ENCODE peak calls at places on chromosome 1, in four cellular contexts. N is endothelial cell of umbilical vein, B is HepG2, S is K562. H is an unnamed sample.

GRCh38 chr1:20507248-20507563 is 745 bp downstream of the MUL1 start:
- DNase-seq in N (no peak), B (no peak), S (peak), H (no peak)

GRCh38 chr1:205970486-205970885 is 27.2 kb upstream of the SLC26A9 start:
- DNase-seq in N (peak), B (no peak), S (no peak), H (no peak)

GRCh38 chr1:64453695-64454094 is 16.2 kb upstream of the CACHD1 start:
- DNase-seq in N (no peak), B (no peak), S (no peak), H (no peak)

GRCh38 chr1:78743626-78744025 is 94.0 kb downstream of the IFI44 start:
- DNase-seq in N (no peak), B (no peak), S (no peak), H (no peak)

GRCh38 chr1:155646307-155646706 is 36.3 kb downstream of the MSTO1 start:
- DNase-seq in N (no peak), B (no peak), S (no peak), H (no peak)

GRCh38 chr1:216566809-216567208 is 143.6 kb upstream of the USH2A start:
- DNase-seq in N (no peak), B (no peak), S (no peak), H (no peak)

GRCh38 chr1:203556047-203556851 is 62.3 kb downstream of the OPTC start:
- DNase-seq in N (no peak), B (no peak), S (no peak), H (no peak)

GRCh38 chr1:221868894-221869293 is 127.0 kb upstream of the DUSP10 start:
- DNase-seq in N (peak), B (no peak), S (no peak), H (no peak)

GRCh38 chr1:32972814-32973428 is 8.3 kb upstream of the RNF19B start:
- DNase-seq in N (peak), B (no peak), S (no peak), H (no peak)

GRCh38 chr1:230159580-230159979 is 92.5 kb downstream of the GALNT2 start:
- DNase-seq in N (no peak), B (peak), S (no peak), H (no peak)

GRCh38 chr1:13950637-13951036 is 250.6 kb downstream of the PRDM2 start:
- DNase-seq in N (no peak), B (no peak), S (peak), H (no peak)

GRCh38 chr1:2854611-2855010 is 53.1 kb upstream of the TTC34 start:
- DNase-seq in N (no peak), B (no peak), S (no peak), H (no peak)

GRCh38 chr1:2856821-2857290 is 55.4 kb upstream of the TTC34 start:
- DNase-seq in N (no peak), B (no peak), S (no peak), H (no peak)

GRCh38 chr1:2856076-2856390 is 54.5 kb upstream of the TTC34 start:
- DNase-seq in N (no peak), B (no peak), S (no peak), H (no peak)

GRCh38 chr1:2854151-2854550 is 52.7 kb upstream of the TTC34 start:
- DNase-seq in N (no peak), B (no peak), S (no peak), H (no peak)

DNA sequence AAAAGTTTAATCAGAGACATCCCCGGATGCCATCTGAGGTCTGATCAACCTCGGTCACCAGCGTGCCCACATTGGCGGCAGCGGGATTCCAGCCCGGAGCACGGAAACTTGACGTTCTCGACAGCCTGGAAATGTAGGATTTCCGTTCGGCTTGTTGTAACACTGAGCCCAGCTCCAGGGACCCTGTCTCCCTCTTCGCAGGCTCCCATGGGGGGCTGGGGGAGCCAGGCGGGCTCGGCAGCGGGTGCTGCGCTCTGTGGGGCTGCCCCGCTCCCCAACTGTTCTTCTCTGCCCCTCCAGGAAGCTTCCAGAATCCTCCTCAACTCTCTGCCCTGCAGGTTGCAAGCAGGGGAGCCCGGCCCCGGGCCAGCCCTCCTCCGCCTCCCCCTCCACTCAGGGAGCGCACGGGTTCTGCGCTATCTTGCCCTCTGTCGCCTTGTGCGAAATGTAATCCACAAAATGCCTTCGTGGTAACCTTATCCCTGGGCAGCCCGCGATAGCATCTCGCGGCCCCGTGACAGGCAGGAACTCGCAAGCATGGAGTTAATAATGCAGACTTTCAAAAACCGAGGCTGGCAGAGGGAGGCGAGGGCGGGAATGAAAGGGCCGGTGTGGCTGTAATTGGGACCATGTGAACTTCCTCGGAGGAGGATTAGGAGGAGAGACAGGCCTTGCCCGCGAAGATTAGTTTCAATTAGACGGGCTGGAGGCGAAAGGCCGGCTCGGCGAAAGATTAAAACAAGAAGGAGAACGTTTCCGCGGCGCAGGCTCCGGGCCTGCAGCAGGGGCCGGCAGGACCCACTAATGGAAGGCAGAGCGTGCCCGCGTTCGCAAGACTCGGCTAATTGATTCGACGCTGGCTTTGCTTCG is 53.9 kb upstream of the TTC34 start:
- DNase-seq in N (no peak), B (no peak), S (no peak), H (no peak)
- TF ChIP-seq EZH2 in N (no peak), B (no peak), S (no peak), H (no peak)

GRCh38 chr1:8222789-8223188 is 95.1 kb upstream of the SLC45A1 start:
- DNase-seq in N (no peak), B (no peak), S (no peak), H (no peak)
- TF ChIP-seq MYC in N (no peak), B (no peak), S (no peak), H (no peak)

DNA sequence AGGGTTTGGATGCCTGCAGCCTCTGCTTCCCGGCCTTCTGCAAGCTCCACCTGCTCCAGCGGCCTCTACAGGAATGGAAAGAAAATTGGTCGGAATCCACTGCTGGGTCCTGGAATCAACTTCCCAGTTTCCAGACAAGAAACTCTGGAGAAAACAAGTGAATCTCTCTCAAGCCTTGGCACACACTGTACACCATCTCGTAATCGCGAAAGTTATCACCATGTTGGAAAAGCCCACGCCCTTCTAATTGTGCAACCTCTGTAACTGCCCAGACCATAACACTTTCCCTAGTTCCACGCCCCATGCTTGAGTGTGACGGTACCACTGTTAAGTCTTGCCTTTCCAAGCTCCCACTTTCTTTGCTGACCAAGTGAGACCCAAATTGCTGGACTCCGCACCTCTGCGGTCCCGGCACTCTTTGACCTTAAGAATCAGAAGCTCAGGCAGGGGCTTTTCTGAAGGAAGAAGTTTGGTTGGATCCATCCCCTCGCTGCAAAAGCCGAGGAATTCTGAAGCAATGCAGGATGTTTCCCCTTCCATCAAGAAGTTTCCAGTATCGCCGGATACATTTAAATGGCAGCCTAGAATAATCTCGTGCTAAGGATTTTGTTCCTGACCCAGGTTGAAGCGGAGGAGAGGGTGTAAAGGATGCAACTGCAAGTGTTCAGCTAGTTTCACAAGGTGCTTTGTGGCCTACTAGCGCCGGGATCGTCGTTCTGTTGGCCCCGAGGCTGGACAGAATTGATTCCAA is 6.2 kb downstream of the NR5A2 start:
- DNase-seq in N (no peak), B (no peak), S (no peak), H (no peak)
- TF ChIP-seq EZH2 in N (no peak), B (no peak), S (no peak), H (no peak)

GRCh38 chr1:200906491-200906890 is 11.8 kb downstream of the INAVA start:
- DNase-seq in N (no peak), B (no peak), S (no peak), H (no peak)

GRCh38 chr1:200905411-200906052 is 10.8 kb downstream of the INAVA start:
- DNase-seq in N (no peak), B (peak), S (no peak), H (no peak)

GRCh38 chr1:200909071-200909470 is 14.4 kb downstream of the INAVA start:
- DNase-seq in N (no peak), B (no peak), S (no peak), H (no peak)

GRCh38 chr1:200908158-200908868 is 13.6 kb downstream of the INAVA start:
- DNase-seq in N (no peak), B (no peak), S (no peak), H (no peak)

GRCh38 chr1:200907611-200908097 is 13.0 kb downstream of the INAVA start:
- DNase-seq in N (no peak), B (peak), S (no peak), H (peak)
- TF ChIP-seq MYC in N (no peak), B (no peak), S (no peak), H (no peak)

DNA sequence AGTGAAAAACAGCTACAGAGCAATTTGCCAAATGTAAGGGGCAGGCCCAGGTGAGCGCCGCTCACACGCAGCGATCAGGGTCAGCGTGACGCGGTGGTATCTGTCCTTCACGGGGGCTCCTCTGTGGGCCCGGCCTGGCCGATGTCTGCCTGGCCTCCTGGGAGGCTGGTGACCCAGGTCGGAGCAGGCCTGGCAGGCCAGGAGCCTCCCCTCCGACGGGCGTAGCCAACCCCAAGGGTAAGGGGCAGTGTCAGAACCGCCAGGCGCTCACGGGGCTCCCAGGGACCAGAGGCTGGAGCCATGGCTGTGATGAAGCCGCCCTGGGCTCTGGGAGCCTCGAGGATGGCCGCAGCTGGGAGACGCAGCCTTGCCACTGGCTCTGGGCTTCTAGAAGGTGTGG is 72.1 kb downstream of the MORN1 start:
- DNase-seq in N (no peak), B (no peak), S (no peak), H (no peak)
- TF ChIP-seq EZH2 in N (no peak), B (no peak), S (no peak), H (no peak)

GRCh38 chr1:22131062-22131461 is 11.8 kb downstream of the WNT4 start:
- DNase-seq in N (no peak), B (no peak), S (no peak), H (no peak)

GRCh38 chr1:22133247-22133927 is 9.5 kb downstream of the WNT4 start:
- DNase-seq in N (no peak), B (no peak), S (no peak), H (no peak)

GRCh38 chr1:22132517-22133235 is 10.2 kb downstream of the WNT4 start:
- DNase-seq in N (peak), B (no peak), S (no peak), H (no peak)

GRCh38 chr1:22131875-22132486 is 10.9 kb downstream of the WNT4 start:
- DNase-seq in N (peak), B (peak), S (peak), H (no peak)

GRCh38 chr1:22133928-22134324 is 9.0 kb downstream of the WNT4 start:
- DNase-seq in N (no peak), B (no peak), S (no peak), H (no peak)
- TF ChIP-seq MYC in N (no peak), B (no peak), S (no peak), H (no peak)

DNA sequence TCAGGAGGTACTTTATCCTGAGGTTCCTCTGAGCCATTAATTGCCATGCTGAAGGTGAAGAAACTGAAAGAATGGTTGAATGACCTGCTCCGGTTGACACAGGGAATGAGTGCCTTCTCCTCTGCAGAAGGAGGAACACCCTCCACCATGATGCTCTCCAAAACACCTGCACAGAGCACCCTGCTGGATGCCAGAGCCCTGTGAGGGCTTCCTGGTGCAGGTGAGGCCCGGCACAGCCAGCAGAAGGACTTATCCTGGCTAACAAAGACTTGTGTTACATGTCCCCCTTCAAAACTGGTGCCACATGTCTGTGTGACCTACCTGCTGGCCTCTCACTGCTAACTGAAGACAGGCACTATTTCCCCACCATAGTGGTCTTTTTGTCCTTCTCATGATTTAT is 14.3 kb upstream of the LBR start:
- DNase-seq in N (no peak), B (no peak), S (no peak), H (no peak)
- TF ChIP-seq EZH2 in N (no peak), B (no peak), S (no peak), H (no peak)

DNA sequence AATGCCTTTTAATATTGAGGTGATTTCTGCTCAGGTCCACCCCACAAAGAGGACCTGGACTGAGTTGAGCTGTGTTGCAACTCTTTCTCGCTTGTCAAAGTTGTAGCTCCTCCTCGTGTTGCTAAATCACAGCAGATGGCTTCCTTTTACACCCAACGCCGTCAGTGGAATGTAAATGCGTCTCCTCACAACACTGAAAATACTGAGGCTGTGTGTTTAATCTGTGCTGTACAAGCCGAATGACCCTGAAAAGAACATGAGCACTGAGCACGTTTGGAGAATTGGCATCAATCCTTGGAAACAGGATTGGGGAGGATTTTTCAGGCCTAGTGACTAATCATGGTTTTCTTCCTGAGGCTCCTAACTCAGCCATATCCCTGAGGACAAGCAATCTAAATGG is 196.0 kb downstream of the CRB1 start:
- DNase-seq in N (no peak), B (peak), S (no peak), H (no peak)
- TF ChIP-seq MYC in N (no peak), B (no peak), S (no peak), H (no peak)

DNA sequence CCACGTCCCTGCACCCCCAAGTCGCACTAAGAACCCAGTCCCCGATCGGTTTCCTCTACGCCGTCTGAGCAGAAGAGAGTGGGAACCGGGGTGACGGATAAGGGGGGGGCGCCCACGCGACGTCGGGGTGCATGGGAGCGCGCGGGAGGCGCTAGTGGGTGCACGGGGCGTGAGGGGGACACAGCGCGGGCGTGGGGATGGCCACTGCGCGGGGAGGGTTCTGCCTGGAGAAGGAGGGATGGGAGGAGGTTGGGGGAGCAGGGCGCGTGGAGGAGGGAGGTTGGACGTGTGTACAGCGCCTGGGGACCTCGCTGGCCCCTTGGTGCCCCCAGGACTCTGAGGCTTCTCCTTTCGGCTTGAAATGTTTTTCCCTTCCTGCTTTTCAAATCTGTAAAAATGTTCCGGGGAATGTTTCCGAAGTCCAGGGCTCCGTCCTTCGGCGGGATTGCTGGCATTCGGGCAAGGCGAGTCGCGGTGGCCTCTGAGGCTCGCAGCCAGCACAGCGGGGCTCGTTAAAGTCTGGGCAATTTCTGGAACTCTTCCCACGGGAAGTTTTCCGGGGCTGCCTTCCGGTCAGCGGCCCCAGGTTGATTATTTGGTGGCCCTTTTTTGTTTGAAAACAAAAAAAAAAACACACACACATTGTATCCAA is 13.1 kb downstream of the RNF220 start:
- DNase-seq in N (peak), B (no peak), S (no peak), H (no peak)
- TF ChIP-seq EZH2 in N (peak), B (no peak), S (no peak), H (no peak)